ENCODE peak calls at places on chromosomes 4 and X, in six cellular contexts. One of them, this sample, is unnamed.

GRCh38 chrX:107659768-107660167 is 31.5 kb downstream of the PRPS1 start:
- DNase-seq in astrocyte of the spinal cord: peak
- DNase-seq in SJSA1: peak
- DNase-seq in AG09309: no peak
- DNase-seq in choroid plexus epithelial cell: peak
- DNase-seq in lung: no peak
- DNase-seq in this sample: peak

GRCh38 chr4:68184923-68185322 is 55.3 kb upstream of the TMPRSS11F start:
- DNase-seq in astrocyte of the spinal cord: no peak
- DNase-seq in choroid plexus epithelial cell: no peak
- DNase-seq in AG09309: no peak
- DNase-seq in SJSA1: no peak
- DNase-seq in lung: no peak
- DNase-seq in this sample: no peak

GRCh38 chrX:110055616-110056015 is 52.7 kb downstream of the TMEM164 start:
- DNase-seq in choroid plexus epithelial cell: no peak
- DNase-seq in lung: no peak
- DNase-seq in astrocyte of the spinal cord: peak
- DNase-seq in SJSA1: no peak
- DNase-seq in AG09309: no peak
- DNase-seq in this sample: no peak

GRCh38 chrX:1313788-1314187 is 22.8 kb upstream of the IL3RA start:
- DNase-seq in astrocyte of the spinal cord: no peak
- DNase-seq in AG09309: no peak
- DNase-seq in lung: no peak
- DNase-seq in SJSA1: no peak
- DNase-seq in choroid plexus epithelial cell: no peak
- DNase-seq in this sample: no peak

GRCh38 chr4:185713272-185713671 is 98.7 kb downstream of the SORBS2 start:
- DNase-seq in lung: no peak
- DNase-seq in AG09309: peak
- DNase-seq in astrocyte of the spinal cord: no peak
- DNase-seq in SJSA1: no peak
- DNase-seq in choroid plexus epithelial cell: peak
- DNase-seq in this sample: no peak

GRCh38 chr4:610411-611261 is 14.7 kb upstream of the PDE6B start:
- DNase-seq in choroid plexus epithelial cell: peak
- DNase-seq in astrocyte of the spinal cord: peak
- DNase-seq in SJSA1: no peak
- DNase-seq in AG09309: peak
- DNase-seq in lung: no peak
- DNase-seq in this sample: no peak

GRCh38 chrX:6678313-6678712 is 143.4 kb upstream of the VCX3A start:
- DNase-seq in choroid plexus epithelial cell: no peak
- DNase-seq in astrocyte of the spinal cord: no peak
- DNase-seq in SJSA1: no peak
- DNase-seq in lung: no peak
- DNase-seq in AG09309: no peak
- DNase-seq in this sample: no peak

GRCh38 chr4:113540859-113541258 is 220.7 kb downstream of the CAMK2D start:
- DNase-seq in lung: no peak
- DNase-seq in AG09309: no peak
- DNase-seq in SJSA1: no peak
- DNase-seq in choroid plexus epithelial cell: peak
- DNase-seq in astrocyte of the spinal cord: peak
- DNase-seq in this sample: no peak

GRCh38 chr4:47238697-47239096 is 207.3 kb downstream of the GABRB1 start:
- DNase-seq in lung: no peak
- DNase-seq in AG09309: no peak
- DNase-seq in astrocyte of the spinal cord: no peak
- DNase-seq in choroid plexus epithelial cell: no peak
- DNase-seq in SJSA1: no peak
- DNase-seq in this sample: no peak

GRCh38 chr4:168408620-168409019 is 71.7 kb downstream of the DDX60L start:
- DNase-seq in astrocyte of the spinal cord: peak
- DNase-seq in AG09309: peak
- DNase-seq in choroid plexus epithelial cell: peak
- DNase-seq in lung: no peak
- DNase-seq in SJSA1: peak
- DNase-seq in this sample: no peak

GRCh38 chr4:121070696-121071639 is 1.4 kb downstream of the NDNF start:
- DNase-seq in astrocyte of the spinal cord: no peak
- DNase-seq in choroid plexus epithelial cell: peak
- DNase-seq in AG09309: no peak
- DNase-seq in lung: peak
- DNase-seq in SJSA1: peak
- DNase-seq in this sample: peak

GRCh38 chrX:118554511-118554910 is 58.9 kb downstream of the DOCK11 start:
- DNase-seq in choroid plexus epithelial cell: no peak
- DNase-seq in SJSA1: no peak
- DNase-seq in astrocyte of the spinal cord: no peak
- DNase-seq in lung: no peak
- DNase-seq in AG09309: no peak
- DNase-seq in this sample: no peak

GRCh38 chr4:76547167-76547760 is 112.2 kb downstream of the SHROOM3 start:
- DNase-seq in astrocyte of the spinal cord: peak
- DNase-seq in AG09309: no peak
- DNase-seq in choroid plexus epithelial cell: no peak
- DNase-seq in lung: no peak
- DNase-seq in SJSA1: no peak
- DNase-seq in this sample: no peak

GRCh38 chr4:141768954-141769353 is 132.6 kb downstream of the IL15 start:
- DNase-seq in choroid plexus epithelial cell: peak
- DNase-seq in astrocyte of the spinal cord: peak
- DNase-seq in SJSA1: no peak
- DNase-seq in lung: no peak
- DNase-seq in AG09309: peak
- DNase-seq in this sample: no peak

GRCh38 chrX:129600981-129601424 is 53.8 kb downstream of the APLN start:
- DNase-seq in SJSA1: peak
- DNase-seq in AG09309: no peak
- DNase-seq in astrocyte of the spinal cord: peak
- DNase-seq in choroid plexus epithelial cell: peak
- DNase-seq in lung: no peak
- DNase-seq in this sample: peak

GRCh38 chr4:46946914-46947313 is 37.9 kb upstream of the COX7B2 start:
- DNase-seq in AG09309: no peak
- DNase-seq in lung: no peak
- DNase-seq in SJSA1: no peak
- DNase-seq in choroid plexus epithelial cell: peak
- DNase-seq in astrocyte of the spinal cord: peak
- DNase-seq in this sample: no peak

GRCh38 chr4:83174844-83175414 is 60.4 kb upstream of the PLAC8 start:
- DNase-seq in SJSA1: no peak
- DNase-seq in astrocyte of the spinal cord: no peak
- DNase-seq in choroid plexus epithelial cell: no peak
- DNase-seq in AG09309: no peak
- DNase-seq in lung: no peak
- DNase-seq in this sample: no peak

GRCh38 chr4:35793045-35793722 is 451.1 kb downstream of the ARAP2 start:
- DNase-seq in astrocyte of the spinal cord: peak
- DNase-seq in choroid plexus epithelial cell: peak
- DNase-seq in SJSA1: no peak
- DNase-seq in AG09309: no peak
- DNase-seq in lung: no peak
- DNase-seq in this sample: no peak

GRCh38 chr4:3253808-3254207 is 4.8 kb downstream of the MSANTD1 start:
- DNase-seq in AG09309: no peak
- DNase-seq in lung: no peak
- DNase-seq in astrocyte of the spinal cord: no peak
- DNase-seq in choroid plexus epithelial cell: no peak
- DNase-seq in SJSA1: no peak
- DNase-seq in this sample: no peak

GRCh38 chrX:69600182-69600581 is 15.7 kb upstream of the EDA start:
- DNase-seq in choroid plexus epithelial cell: no peak
- DNase-seq in astrocyte of the spinal cord: no peak
- DNase-seq in AG09309: no peak
- DNase-seq in lung: no peak
- DNase-seq in SJSA1: no peak
- DNase-seq in this sample: no peak

GRCh38 chrX:20515841-20516461 is 249.2 kb upstream of the RPS6KA3 start:
- DNase-seq in SJSA1: peak
- DNase-seq in AG09309: peak
- DNase-seq in astrocyte of the spinal cord: peak
- DNase-seq in choroid plexus epithelial cell: peak
- DNase-seq in lung: no peak
- DNase-seq in this sample: no peak

GRCh38 chrX:104098151-104098808 is 14.0 kb upstream of the ZCCHC18 start:
- DNase-seq in astrocyte of the spinal cord: peak
- DNase-seq in choroid plexus epithelial cell: peak
- DNase-seq in AG09309: peak
- DNase-seq in lung: no peak
- DNase-seq in SJSA1: peak
- DNase-seq in this sample: peak

GRCh38 chr4:107083-107443 is 17.2 kb upstream of the ZNF718 start:
- DNase-seq in astrocyte of the spinal cord: no peak
- DNase-seq in SJSA1: no peak
- DNase-seq in choroid plexus epithelial cell: no peak
- DNase-seq in AG09309: no peak
- DNase-seq in lung: no peak
- DNase-seq in this sample: no peak

GRCh38 chr4:7156273-7157139 is 35.8 kb upstream of the SORCS2 start:
- DNase-seq in lung: no peak
- DNase-seq in astrocyte of the spinal cord: no peak
- DNase-seq in SJSA1: no peak
- DNase-seq in choroid plexus epithelial cell: peak
- DNase-seq in AG09309: no peak
- DNase-seq in this sample: no peak

GRCh38 chr4:23629421-23629820 is 260.4 kb downstream of the PPARGC1A start:
- DNase-seq in choroid plexus epithelial cell: no peak
- DNase-seq in AG09309: no peak
- DNase-seq in lung: no peak
- DNase-seq in astrocyte of the spinal cord: no peak
- DNase-seq in SJSA1: no peak
- DNase-seq in this sample: no peak

GRCh38 chrX:84909151-84909550 is 94.5 kb upstream of the APOOL start:
- DNase-seq in choroid plexus epithelial cell: no peak
- DNase-seq in SJSA1: no peak
- DNase-seq in AG09309: no peak
- DNase-seq in lung: no peak
- DNase-seq in astrocyte of the spinal cord: no peak
- DNase-seq in this sample: no peak

GRCh38 chrX:55867254-55867653 is 149.7 kb downstream of the RRAGB start:
- DNase-seq in AG09309: no peak
- DNase-seq in astrocyte of the spinal cord: peak
- DNase-seq in lung: no peak
- DNase-seq in SJSA1: no peak
- DNase-seq in choroid plexus epithelial cell: peak
- DNase-seq in this sample: no peak

GRCh38 chrX:71095971-71096701 is 485 bp downstream of the FOXO4 start:
- DNase-seq in astrocyte of the spinal cord: no peak
- DNase-seq in lung: peak
- DNase-seq in choroid plexus epithelial cell: no peak
- DNase-seq in AG09309: no peak
- DNase-seq in SJSA1: no peak
- DNase-seq in this sample: no peak

GRCh38 chrX:16148896-16149295 is 18.4 kb upstream of the MAGEB17 start:
- DNase-seq in astrocyte of the spinal cord: no peak
- DNase-seq in choroid plexus epithelial cell: no peak
- DNase-seq in SJSA1: no peak
- DNase-seq in lung: no peak
- DNase-seq in AG09309: no peak
- DNase-seq in this sample: no peak

GRCh38 chr4:155819066-155819465 is 47.0 kb downstream of the ASIC5 start:
- DNase-seq in choroid plexus epithelial cell: peak
- DNase-seq in AG09309: no peak
- DNase-seq in SJSA1: no peak
- DNase-seq in astrocyte of the spinal cord: no peak
- DNase-seq in lung: no peak
- DNase-seq in this sample: no peak

GRCh38 chrX:46381630-46382029 is 163.6 kb downstream of the ZNF674 start:
- DNase-seq in SJSA1: no peak
- DNase-seq in astrocyte of the spinal cord: no peak
- DNase-seq in lung: no peak
- DNase-seq in AG09309: no peak
- DNase-seq in choroid plexus epithelial cell: peak
- DNase-seq in this sample: no peak

GRCh38 chr4:5036239-5036638 is 15.0 kb upstream of the STK32B start:
- DNase-seq in AG09309: peak
- DNase-seq in SJSA1: no peak
- DNase-seq in choroid plexus epithelial cell: peak
- DNase-seq in astrocyte of the spinal cord: peak
- DNase-seq in lung: no peak
- DNase-seq in this sample: no peak

GRCh38 chr4:137363496-137363895 is 168.8 kb downstream of the PCDH18 start:
- DNase-seq in SJSA1: no peak
- DNase-seq in lung: no peak
- DNase-seq in AG09309: no peak
- DNase-seq in astrocyte of the spinal cord: no peak
- DNase-seq in choroid plexus epithelial cell: peak
- DNase-seq in this sample: no peak

GRCh38 chrX:42075032-42075431 is 151.7 kb upstream of the CASK start:
- DNase-seq in astrocyte of the spinal cord: no peak
- DNase-seq in lung: no peak
- DNase-seq in AG09309: no peak
- DNase-seq in SJSA1: no peak
- DNase-seq in choroid plexus epithelial cell: no peak
- DNase-seq in this sample: no peak
- H3K4me3 ChIP-seq in astrocyte of the spinal cord: no peak
- H3K4me3 ChIP-seq in lung: no peak
- H3K4me3 ChIP-seq in AG09309: no peak
- H3K4me3 ChIP-seq in SJSA1: no peak
- H3K4me3 ChIP-seq in choroid plexus epithelial cell: no peak
- H3K4me3 ChIP-seq in this sample: no peak

GRCh38 chrX:41389311-41389888 is 55.4 kb downstream of the DDX3X start:
- DNase-seq in SJSA1: no peak
- DNase-seq in choroid plexus epithelial cell: no peak
- DNase-seq in lung: no peak
- DNase-seq in astrocyte of the spinal cord: no peak
- DNase-seq in AG09309: no peak
- DNase-seq in this sample: no peak
- H3K4me3 ChIP-seq in SJSA1: no peak
- H3K4me3 ChIP-seq in choroid plexus epithelial cell: no peak
- H3K4me3 ChIP-seq in lung: no peak
- H3K4me3 ChIP-seq in astrocyte of the spinal cord: no peak
- H3K4me3 ChIP-seq in AG09309: no peak
- H3K4me3 ChIP-seq in this sample: no peak

GRCh38 chrX:105552395-105552794 is 269.9 kb upstream of the NRK start:
- DNase-seq in lung: no peak
- DNase-seq in astrocyte of the spinal cord: peak
- DNase-seq in AG09309: no peak
- DNase-seq in choroid plexus epithelial cell: peak
- DNase-seq in SJSA1: peak
- DNase-seq in this sample: no peak
- H3K4me3 ChIP-seq in lung: no peak
- H3K4me3 ChIP-seq in astrocyte of the spinal cord: no peak
- H3K4me3 ChIP-seq in AG09309: no peak
- H3K4me3 ChIP-seq in choroid plexus epithelial cell: no peak
- H3K4me3 ChIP-seq in SJSA1: no peak
- H3K4me3 ChIP-seq in this sample: no peak

DNA sequence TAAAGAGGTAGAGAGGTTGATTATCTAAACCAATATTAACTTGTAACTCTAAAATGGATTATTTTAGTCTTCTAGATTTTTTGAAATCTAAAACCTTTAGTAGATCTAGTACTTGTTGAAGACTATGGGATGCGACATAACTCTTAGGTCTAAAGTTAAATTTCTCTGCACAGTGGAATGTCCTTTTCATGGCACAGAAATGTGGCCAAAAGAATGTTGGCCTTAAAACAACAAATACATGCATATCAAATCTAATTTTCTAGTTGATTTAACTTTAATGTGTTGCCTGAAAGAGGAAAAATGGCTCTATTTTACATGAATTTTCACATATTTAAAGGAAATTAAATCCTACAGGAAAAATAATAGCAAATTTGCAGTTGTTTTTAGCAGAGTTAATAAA is 30.3 kb downstream of the NFKB1 start:
- DNase-seq in AG09309: no peak
- DNase-seq in lung: no peak
- DNase-seq in astrocyte of the spinal cord: peak
- DNase-seq in SJSA1: peak
- DNase-seq in choroid plexus epithelial cell: peak
- DNase-seq in this sample: no peak
- H3K4me3 ChIP-seq in AG09309: no peak
- H3K4me3 ChIP-seq in lung: no peak
- H3K4me3 ChIP-seq in astrocyte of the spinal cord: no peak
- H3K4me3 ChIP-seq in SJSA1: no peak
- H3K4me3 ChIP-seq in choroid plexus epithelial cell: no peak
- H3K4me3 ChIP-seq in this sample: no peak